ENCODE peak calls at places on chromosomes 2 and 18, in four cellular contexts. M, Q, B and N are unnamed samples.

GRCh38 chr18:36314754-36315153 is 17.2 kb downstream of the FHOD3 start:
- DNase-seq in M (peak), Q (no peak), B (no peak), N (no peak)

GRCh38 chr2:177264539-177265385 is at the start of gene NFE2L2:
- DNase-seq in M (peak), Q (peak), B (peak), N (peak)

GRCh38 chr2:170651603-170652002 is 63.5 kb upstream of the SP5 start:
- DNase-seq in M (no peak), Q (no peak), B (peak), N (no peak)

GRCh38 chr2:64857581-64858471 is 131.4 kb upstream of the SLC1A4 start:
- DNase-seq in M (no peak), Q (no peak), B (no peak), N (no peak)

GRCh38 chr18:41966943-41967342 is 11.9 kb downstream of the PIK3C3 start:
- DNase-seq in M (no peak), Q (no peak), B (no peak), N (no peak)

GRCh38 chr2:149562304-149562703 is 25.3 kb downstream of the MMADHC start:
- DNase-seq in M (peak), Q (no peak), B (no peak), N (no peak)

GRCh38 chr18:64449433-64449832 is 300.5 kb upstream of the LINC00305 start:
- DNase-seq in M (no peak), Q (no peak), B (no peak), N (no peak)

GRCh38 chr2:12556762-12557161 is 160.0 kb upstream of the TRIB2 start:
- DNase-seq in M (peak), Q (no peak), B (peak), N (no peak)

GRCh38 chr2:21078296-21078695 is 34.4 kb upstream of the APOB start:
- DNase-seq in M (no peak), Q (no peak), B (no peak), N (no peak)

GRCh38 chr2:229089806-229090205 is 181.3 kb downstream of the PID1 start:
- DNase-seq in M (no peak), Q (no peak), B (no peak), N (no peak)

GRCh38 chr2:70560452-70560851 is 6.8 kb upstream of the TGFA start:
- DNase-seq in M (no peak), Q (no peak), B (no peak), N (no peak)

GRCh38 chr18:3566851-3567250 is 116.9 kb downstream of the TGIF1 start:
- DNase-seq in M (no peak), Q (no peak), B (no peak), N (no peak)